ENCODE peak calls at places on chromosomes 7 and 10, in ten cellular contexts. A, K, Q, T, F, N, O, Z, H and B are unnamed samples.
A peak's percentile ranks its signal among the peaks of the same experiment; 100 is the strongest.

GRCh38 chr7:94701555-94701973 is 45.6 kb upstream of the SGCE start:
- DNase-seq in N (no peak), T (no peak), H (no peak), O (no peak), Z (no peak), A (no peak), K (peak; percentile 91), Q (no peak), F (no peak), B (no peak)

GRCh38 chr7:39338716-39339115 is 227.5 kb upstream of the YAE1 start:
- DNase-seq in H (no peak), N (peak; percentile 37), O (no peak), A (no peak), Z (no peak), K (no peak), T (no peak), Q (no peak), F (no peak), B (no peak)

GRCh38 chr10:14439451-14440259 is 108.9 kb upstream of the FRMD4A start:
- DNase-seq in Z (no peak), N (no peak), K (no peak), A (no peak), O (no peak), F (no peak), Q (no peak), H (no peak), T (no peak), B (no peak)

GRCh38 chr7:135411098-135411497 is 98.8 kb downstream of the CNOT4 start:
- DNase-seq in N (no peak), A (no peak), H (no peak), O (no peak), K (no peak), Q (no peak), T (no peak), F (no peak), Z (no peak), B (no peak)

GRCh38 chr7:40885503-40885902 is 750.7 kb downstream of the SUGCT start:
- DNase-seq in T (no peak), A (no peak), O (no peak), F (no peak), Q (no peak), H (no peak), N (no peak), Z (no peak), K (peak; percentile 25), B (no peak)

GRCh38 chr10:73076361-73077183 is 20.1 kb downstream of the P4HA1 start:
- DNase-seq in H (peak; percentile 90), O (peak; percentile 75), N (no peak), A (peak; percentile 75), Z (no peak), F (no peak), Q (no peak), K (peak; percentile 92), T (peak; percentile 41), B (no peak)

GRCh38 chr7:131385039-131385605 is 57.4 kb downstream of the MKLN1 start:
- DNase-seq in A (no peak), Q (no peak), H (no peak), K (peak; percentile 37), T (no peak), Z (no peak), F (no peak), O (no peak), N (no peak), B (no peak)

GRCh38 chr7:54129035-54129434 is 413.1 kb upstream of the VSTM2A start:
- DNase-seq in Z (no peak), A (no peak), N (no peak), Q (no peak), F (no peak), T (no peak), K (no peak), O (no peak), H (no peak), B (no peak)

GRCh38 chr7:158246272-158246959 is 341.2 kb downstream of the PTPRN2 start:
- DNase-seq in K (no peak), Z (no peak), F (no peak), A (peak; percentile 9), T (no peak), Q (no peak), N (peak; percentile 10), O (no peak), H (no peak), B (no peak)

GRCh38 chr7:27182285-27182827 is 2.7 kb downstream of the HOXA11 start:
- DNase-seq in N (no peak), K (no peak), Z (no peak), F (no peak), T (peak; percentile 14), Q (no peak), H (peak; percentile 74), A (no peak), O (peak; percentile 20), B (no peak)

GRCh38 chr7:2886900-2887299 is 42.8 kb upstream of the GNA12 start:
- DNase-seq in A (no peak), T (peak; percentile 45), N (peak; percentile 84), F (no peak), Z (peak; percentile 73), H (no peak), K (peak; percentile 89), Q (no peak), O (peak; percentile 38), B (no peak)

GRCh38 chr7:24445041-24445440 is 128.2 kb upstream of the PALS2 start:
- DNase-seq in N (no peak), H (no peak), A (no peak), F (no peak), K (no peak), O (no peak), T (no peak), Z (no peak), Q (no peak), B (no peak)

GRCh38 chr7:44811093-44811492 is 14.6 kb downstream of the PPIA start:
- DNase-seq in Z (no peak), Q (no peak), T (no peak), K (no peak), A (no peak), F (no peak), O (no peak), H (no peak), N (no peak), B (no peak)

GRCh38 chr7:96187735-96188622 is 133.9 kb downstream of the SLC25A13 start:
- DNase-seq in K (no peak), Q (no peak), N (no peak), O (no peak), A (no peak), F (no peak), H (no peak), Z (no peak), T (no peak), B (no peak)

GRCh38 chr10:88115968-88116367 is 252.5 kb downstream of the PTEN start:
- DNase-seq in Z (no peak), Q (no peak), H (no peak), A (no peak), K (no peak), T (no peak), F (no peak), O (no peak), N (no peak), B (no peak)

GRCh38 chr7:92790987-92791386 is 45.4 kb downstream of the CDK6 start:
- DNase-seq in O (no peak), A (no peak), T (no peak), N (no peak), Q (no peak), K (peak; percentile 74), Z (no peak), F (no peak), H (no peak), B (no peak)

GRCh38 chr7:127967276-127967675 is 64.0 kb downstream of the LRRC4 start:
- DNase-seq in N (no peak), O (no peak), Q (no peak), Z (no peak), F (no peak), A (no peak), K (no peak), T (no peak), H (no peak), B (no peak)

GRCh38 chr10:113052076-113052830 is 102.2 kb downstream of the TCF7L2 start:
- DNase-seq in T (no peak), O (no peak), Z (no peak), Q (no peak), H (peak; percentile 61), A (no peak), K (no peak), F (no peak), N (no peak), B (no peak)
- TF ChIP-seq CTCF in T (no peak), O (peak; percentile 20), Z (no peak), Q (peak; percentile 3), H (no peak), A (no peak), K (peak; percentile 30), F (peak; percentile 21), N (no peak), B (peak; percentile 75)

GRCh38 chr10:78457804-78458483 is 424.3 kb downstream of the RPS24 start:
- DNase-seq in F (no peak), H (peak; percentile 13), O (no peak), K (peak; percentile 88), Z (no peak), T (no peak), N (no peak), Q (no peak), A (no peak), B (no peak)
- TF ChIP-seq CTCF in F (no peak), H (no peak), O (no peak), K (no peak), Z (no peak), T (no peak), N (no peak), Q (no peak), A (no peak), B (no peak)

GRCh38 chr10:21523007-21523406 is 2.5 kb downstream of the SKIDA1 start:
- DNase-seq in K (no peak), Z (no peak), T (no peak), H (no peak), Q (no peak), N (no peak), A (no peak), F (no peak), O (no peak), B (no peak)
- TF ChIP-seq CTCF in K (no peak), Z (no peak), T (no peak), H (no peak), Q (no peak), N (no peak), A (no peak), F (no peak), O (no peak), B (no peak)

DNA sequence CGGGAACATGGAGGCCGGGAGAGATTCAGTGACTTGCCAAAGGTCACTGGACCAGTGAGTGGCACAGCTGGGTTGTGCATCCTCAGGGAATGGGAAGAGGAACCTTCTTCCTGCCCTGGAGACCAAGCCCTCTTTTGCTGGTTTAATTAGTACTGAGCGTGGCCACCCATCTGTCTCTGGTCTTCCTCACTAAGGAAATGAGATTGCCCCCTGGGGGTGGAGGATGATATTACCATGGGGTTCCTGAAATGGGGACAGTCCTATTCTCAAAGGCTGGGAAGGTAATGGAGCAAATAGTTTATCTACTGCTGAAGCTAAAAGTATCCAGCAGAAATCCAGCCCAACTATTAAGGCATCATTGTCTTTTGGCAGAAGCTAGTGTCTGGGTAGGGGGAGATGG is 98.6 kb upstream of the FGFR2 start:
- DNase-seq in A (no peak), T (peak; percentile 49), H (no peak), N (no peak), F (no peak), K (no peak), Z (peak; percentile 50), O (peak; percentile 31), Q (no peak), B (no peak)
- TF ChIP-seq CTCF in A (no peak), T (peak; percentile 40), H (peak; percentile 26), N (peak; percentile 58), F (no peak), K (peak; percentile 14), Z (peak; percentile 48), O (peak; percentile 9), Q (peak; percentile 54), B (peak; percentile 69)